ENCODE peak calls at places on chromosomes 6 and 20, in seven cellular contexts. G is PC-9, H is AG04450, O is uterus, T is heart left ventricle, E is aorta, N is SJSA1. Z is an unnamed sample.

GRCh38 chr6:37897321-37897720 is 77.8 kb downstream of the ZFAND3 start:
- DNase-seq in G (peak; percentile 92), O (no peak), E (no peak), H (no peak), T (no peak), N (peak; percentile 64), Z (no peak)

GRCh38 chr6:19864285-19864684 is 27.1 kb downstream of the ID4 start:
- DNase-seq in N (no peak), G (no peak), T (no peak), E (no peak), H (no peak), O (no peak), Z (no peak)

GRCh38 chr6:112188906-112189305 is 65.5 kb downstream of the LAMA4 start:
- DNase-seq in O (peak; percentile 44), E (no peak), N (no peak), H (no peak), G (no peak), T (no peak), Z (no peak)

GRCh38 chr20:1776608-1777475 is 118.4 kb upstream of the SIRPA start:
- DNase-seq in E (peak; percentile 96), H (peak; percentile 83), G (peak; percentile 86), O (peak; percentile 92), N (peak; percentile 83), T (peak; percentile 92), Z (peak; percentile 96)

GRCh38 chr6:20377623-20378265 is 23.9 kb upstream of the E2F3 start:
- DNase-seq in H (peak; percentile 53), G (no peak), E (no peak), T (no peak), N (peak; percentile 72), O (no peak), Z (no peak)

GRCh38 chr6:6105472-6106036 is 98.8 kb upstream of the NRN1 start:
- DNase-seq in O (no peak), E (no peak), H (no peak), T (no peak), G (no peak), N (no peak), Z (no peak)

GRCh38 chr6:104540743-104541142 is 319.0 kb downstream of the HACE1 start:
- DNase-seq in E (no peak), O (no peak), H (no peak), T (no peak), N (peak; percentile 48), G (no peak), Z (no peak)

GRCh38 chr6:170075659-170076223 is 215.1 kb downstream of the DLL1 start:
- DNase-seq in H (no peak), E (peak; percentile 62), G (no peak), N (no peak), O (peak; percentile 15), T (no peak), Z (peak; percentile 20)

GRCh38 chr6:117555882-117556498 is 46.3 kb downstream of the GOPC start:
- DNase-seq in H (no peak), T (no peak), N (peak; percentile 53), E (no peak), G (no peak), O (peak; percentile 20), Z (no peak)

GRCh38 chr6:158972241-158973233 is 27.5 kb downstream of the RSPH3 start:
- DNase-seq in H (peak; percentile 11), O (no peak), E (no peak), N (peak; percentile 48), T (no peak), G (peak; percentile 60), Z (no peak)

GRCh38 chr6:169326067-169326799 is 72.6 kb upstream of the THBS2 start:
- DNase-seq in N (no peak), H (no peak), G (no peak), T (no peak), O (no peak), E (no peak), Z (no peak)

GRCh38 chr6:105849741-105850140 is 236.4 kb upstream of the PRDM1 start:
- DNase-seq in G (no peak), O (no peak), N (no peak), E (no peak), T (no peak), H (no peak), Z (no peak)

GRCh38 chr6:84059082-84059481 is 25.5 kb downstream of the MRAP2 start:
- DNase-seq in E (no peak), N (no peak), T (no peak), G (no peak), O (no peak), H (no peak), Z (no peak)

GRCh38 chr6:142280265-142280664 is 21.5 kb upstream of the ADGRG6 start:
- DNase-seq in H (no peak), E (no peak), T (no peak), O (no peak), N (no peak), G (no peak), Z (no peak)

GRCh38 chr20:22601361-22602141 is 17.2 kb upstream of the FOXA2 start:
- DNase-seq in O (no peak), E (no peak), T (no peak), N (no peak), G (peak; percentile 36), H (no peak), Z (no peak)
- H3K27ac ChIP-seq in O (no peak overlapping the region), E (no peak overlapping the region), T (no peak overlapping the region), N (no peak overlapping the region), G (no peak overlapping the region), H (no peak overlapping the region), Z (no peak overlapping the region)

GRCh38 chr6:128204621-128205020 is 303.8 kb upstream of the THEMIS start:
- DNase-seq in H (no peak), O (no peak), N (no peak), T (no peak), G (peak; percentile 96), E (no peak), Z (no peak)

GRCh38 chr6:128209771-128210170 is 308.9 kb upstream of the THEMIS start:
- DNase-seq in T (no peak), E (no peak), N (peak; percentile 47), O (no peak), G (peak; percentile 34), H (no peak), Z (no peak)

GRCh38 chr6:128208078-128208477 is 307.2 kb upstream of the THEMIS start:
- DNase-seq in H (no peak), N (peak; percentile 45), G (peak; percentile 67), T (no peak), O (no peak), E (no peak), Z (no peak)

DNA sequence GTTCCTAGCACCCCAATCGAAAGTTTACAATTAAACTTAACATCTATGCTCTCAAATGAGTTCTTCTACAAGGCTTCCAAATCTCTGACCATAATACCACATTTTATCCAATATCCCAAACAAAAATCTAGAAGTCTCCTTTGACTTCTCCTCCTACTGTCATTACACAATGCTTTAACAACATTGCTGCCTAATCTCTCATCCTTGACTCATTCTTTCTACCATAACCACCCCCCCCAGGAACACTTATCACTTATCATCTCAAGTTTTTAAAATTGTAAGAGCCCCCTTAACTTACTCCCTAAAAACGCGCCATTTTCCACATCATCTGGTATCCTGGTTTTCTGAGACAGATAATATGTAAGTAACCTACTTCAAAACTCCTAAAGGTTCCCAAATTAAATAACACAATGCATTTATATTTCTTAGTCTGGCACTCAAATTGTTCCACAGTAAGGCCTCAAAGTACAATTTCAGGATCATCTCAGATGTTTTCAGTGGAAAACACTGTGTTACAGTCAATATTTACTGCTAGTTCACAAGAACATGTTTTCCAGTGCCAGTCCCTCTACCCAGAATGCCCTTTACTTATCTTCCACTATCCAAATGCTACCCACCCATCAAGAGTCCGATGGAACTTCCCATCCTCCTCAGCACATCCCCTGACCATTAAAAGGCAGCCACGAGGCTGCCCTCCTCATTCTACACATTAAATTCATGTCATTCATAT is 308.2 kb upstream of the THEMIS start:
- DNase-seq in H (no peak), N (peak; percentile 27), G (peak; percentile 49), E (no peak), O (no peak), T (no peak), Z (no peak)
- H3K27ac ChIP-seq in H (no peak overlapping the region), N (peak overlapping the region; percentile 50), G (no peak overlapping the region), E (no peak overlapping the region), O (no peak overlapping the region), T (no peak overlapping the region), Z (no peak overlapping the region)

GRCh38 chr6:107271208-107271790 is 156.0 kb upstream of the BEND3 start:
- DNase-seq in O (no peak), T (no peak), E (no peak), G (no peak), H (no peak), N (no peak), Z (no peak)
- H3K27ac ChIP-seq in O (no peak overlapping the region), T (no peak overlapping the region), E (no peak overlapping the region), G (no peak overlapping the region), H (no peak overlapping the region), N (no peak overlapping the region), Z (no peak overlapping the region)

GRCh38 chr6:36662380-36662779 is 16.1 kb upstream of the CDKN1A start:
- DNase-seq in G (no peak), E (no peak), H (no peak), T (no peak), N (no peak), O (no peak), Z (no peak)
- H3K27ac ChIP-seq in G (no peak overlapping the region), E (no peak overlapping the region), H (no peak overlapping the region), T (no peak overlapping the region), N (no peak overlapping the region), O (no peak overlapping the region), Z (no peak overlapping the region)

DNA sequence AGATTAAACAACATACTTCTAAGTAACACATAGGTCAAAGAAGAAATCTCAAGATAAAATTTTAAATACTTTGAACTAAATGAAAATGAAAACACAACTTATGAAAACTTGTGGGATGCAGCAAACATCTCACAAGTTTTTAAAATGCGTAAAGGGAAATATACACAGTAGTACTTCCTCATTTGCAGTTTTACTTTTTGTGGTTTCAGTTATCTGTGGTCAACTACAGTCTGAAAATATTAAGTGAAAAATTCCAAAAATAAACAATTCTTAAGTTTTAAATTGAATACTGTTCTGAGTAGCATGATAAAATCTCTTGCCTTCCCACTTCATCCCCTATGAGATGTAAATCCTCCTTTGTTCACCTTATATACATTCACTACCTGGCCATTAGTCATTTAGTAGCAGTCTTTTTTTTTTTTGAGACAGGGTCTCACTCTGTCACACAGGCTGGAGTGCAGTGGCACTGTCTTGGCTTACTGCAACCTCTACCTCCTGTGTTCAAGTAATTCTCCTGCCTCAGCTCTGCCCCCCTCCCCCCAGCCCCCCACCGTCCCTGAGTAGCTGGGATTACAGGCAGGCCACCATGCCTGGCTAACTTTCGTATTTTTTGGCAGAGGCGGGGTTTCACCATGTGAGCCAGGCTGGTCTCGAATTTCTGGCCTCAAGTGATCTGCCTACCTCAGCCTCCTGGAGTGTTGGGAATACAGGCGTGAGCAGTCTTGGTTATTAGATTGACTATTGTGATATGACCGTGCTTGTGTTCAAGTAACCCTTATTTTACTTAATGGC is 154.6 kb upstream of the AHI1 start:
- DNase-seq in E (no peak), T (no peak), N (no peak), G (no peak), O (no peak), H (no peak), Z (no peak)
- H3K27ac ChIP-seq in E (no peak overlapping the region), T (no peak overlapping the region), N (no peak overlapping the region), G (no peak overlapping the region), O (no peak overlapping the region), H (no peak overlapping the region), Z (no peak overlapping the region)

Z was measured in right cardiac atrium.